ENCODE peak calls at places on chromosome 3, in seven cellular contexts. One of them, this sample, is unnamed.

GRCh38 chr3:17738921-17739320 is 3.5 kb downstream of the TBC1D5 start:
- DNase-seq in Peyer's patch: no peak
- DNase-seq in sigmoid colon: no peak
- DNase-seq in esophagus squamous epithelium: no peak
- DNase-seq in body of pancreas: no peak
- DNase-seq in thyroid gland: no peak
- DNase-seq in gastrocnemius medialis: no peak
- DNase-seq in this sample: no peak

GRCh38 chr3:40333416-40333815 is 23.9 kb downstream of the EIF1B start:
- DNase-seq in Peyer's patch: no peak
- DNase-seq in body of pancreas: peak; percentile 38
- DNase-seq in thyroid gland: no peak
- DNase-seq in esophagus squamous epithelium: no peak
- DNase-seq in sigmoid colon: no peak
- DNase-seq in gastrocnemius medialis: peak; percentile 20
- DNase-seq in this sample: no peak

GRCh38 chr3:112199622-112200316 is 66.7 kb upstream of the GCSAM start:
- DNase-seq in sigmoid colon: no peak
- DNase-seq in esophagus squamous epithelium: no peak
- DNase-seq in gastrocnemius medialis: no peak
- DNase-seq in Peyer's patch: no peak
- DNase-seq in body of pancreas: no peak
- DNase-seq in thyroid gland: no peak
- DNase-seq in this sample: no peak

GRCh38 chr3:159911011-159911663 is 77.5 kb upstream of the IL12A start:
- DNase-seq in thyroid gland: peak; percentile 25
- DNase-seq in gastrocnemius medialis: no peak
- DNase-seq in sigmoid colon: no peak
- DNase-seq in Peyer's patch: no peak
- DNase-seq in body of pancreas: no peak
- DNase-seq in esophagus squamous epithelium: no peak
- DNase-seq in this sample: no peak

GRCh38 chr3:170584585-170585007 is 1.3 kb downstream of the SLC7A14 start:
- DNase-seq in sigmoid colon: peak; percentile 62
- DNase-seq in Peyer's patch: peak; percentile 72
- DNase-seq in gastrocnemius medialis: no peak
- DNase-seq in esophagus squamous epithelium: no peak
- DNase-seq in thyroid gland: peak; percentile 81
- DNase-seq in body of pancreas: peak; percentile 64
- DNase-seq in this sample: peak; percentile 84

GRCh38 chr3:166663194-166663593 is 716.9 kb downstream of the ZBBX start:
- DNase-seq in Peyer's patch: no peak
- DNase-seq in gastrocnemius medialis: no peak
- DNase-seq in body of pancreas: no peak
- DNase-seq in esophagus squamous epithelium: no peak
- DNase-seq in thyroid gland: no peak
- DNase-seq in sigmoid colon: no peak
- DNase-seq in this sample: no peak

GRCh38 chr3:34367521-34367920 is 569.1 kb downstream of the PDCD6IP start:
- DNase-seq in thyroid gland: no peak
- DNase-seq in sigmoid colon: no peak
- DNase-seq in Peyer's patch: no peak
- DNase-seq in body of pancreas: no peak
- DNase-seq in gastrocnemius medialis: no peak
- DNase-seq in esophagus squamous epithelium: no peak
- DNase-seq in this sample: no peak

GRCh38 chr3:49412632-49413337 is 562 bp downstream of the TCTA start:
- DNase-seq in Peyer's patch: no peak
- DNase-seq in gastrocnemius medialis: no peak
- DNase-seq in thyroid gland: no peak
- DNase-seq in sigmoid colon: no peak
- DNase-seq in body of pancreas: no peak
- DNase-seq in esophagus squamous epithelium: no peak
- DNase-seq in this sample: no peak

GRCh38 chr3:190862209-190863118 is at the start of gene GMNC:
- DNase-seq in sigmoid colon: peak; percentile 89
- DNase-seq in body of pancreas: peak; percentile 90
- DNase-seq in Peyer's patch: peak; percentile 85
- DNase-seq in esophagus squamous epithelium: no peak
- DNase-seq in gastrocnemius medialis: peak; percentile 78
- DNase-seq in thyroid gland: peak; percentile 82
- DNase-seq in this sample: peak; percentile 91

GRCh38 chr3:16059700-16060357 is 114.7 kb upstream of the GALNT15 start:
- DNase-seq in gastrocnemius medialis: no peak
- DNase-seq in esophagus squamous epithelium: no peak
- DNase-seq in body of pancreas: no peak
- DNase-seq in thyroid gland: no peak
- DNase-seq in Peyer's patch: no peak
- DNase-seq in sigmoid colon: no peak
- DNase-seq in this sample: no peak

GRCh38 chr3:51988286-51989146 is 5.2 kb downstream of the ACY1 start:
- DNase-seq in gastrocnemius medialis: no peak
- DNase-seq in thyroid gland: no peak
- DNase-seq in sigmoid colon: no peak
- DNase-seq in Peyer's patch: no peak
- DNase-seq in esophagus squamous epithelium: no peak
- DNase-seq in body of pancreas: no peak
- DNase-seq in this sample: no peak
- TF ChIP-seq POLR2A in gastrocnemius medialis: no peak
- TF ChIP-seq POLR2A in thyroid gland: no peak
- TF ChIP-seq POLR2A in sigmoid colon: no peak
- TF ChIP-seq POLR2A in Peyer's patch: no peak
- TF ChIP-seq POLR2A in esophagus squamous epithelium: no peak
- TF ChIP-seq POLR2A in body of pancreas: no peak
- TF ChIP-seq POLR2A in this sample: no peak

GRCh38 chr3:188948658-188949400 is 222.9 kb upstream of the TPRG1 start:
- DNase-seq in gastrocnemius medialis: peak; percentile 29
- DNase-seq in Peyer's patch: no peak
- DNase-seq in sigmoid colon: peak; percentile 84
- DNase-seq in esophagus squamous epithelium: no peak
- DNase-seq in body of pancreas: peak; percentile 79
- DNase-seq in thyroid gland: peak; percentile 21
- DNase-seq in this sample: peak; percentile 74

GRCh38 chr3:188947401-188947982 is 224.3 kb upstream of the TPRG1 start:
- DNase-seq in Peyer's patch: peak; percentile 87
- DNase-seq in thyroid gland: peak; percentile 92
- DNase-seq in sigmoid colon: peak; percentile 95
- DNase-seq in gastrocnemius medialis: peak; percentile 86
- DNase-seq in body of pancreas: peak; percentile 91
- DNase-seq in esophagus squamous epithelium: no peak
- DNase-seq in this sample: peak; percentile 93

GRCh38 chr3:188946837-188947236 is 224.9 kb upstream of the TPRG1 start:
- DNase-seq in thyroid gland: no peak
- DNase-seq in gastrocnemius medialis: no peak
- DNase-seq in esophagus squamous epithelium: no peak
- DNase-seq in Peyer's patch: no peak
- DNase-seq in body of pancreas: no peak
- DNase-seq in sigmoid colon: no peak
- DNase-seq in this sample: no peak

GRCh38 chr3:188946351-188946750 is 225.4 kb upstream of the TPRG1 start:
- DNase-seq in gastrocnemius medialis: no peak
- DNase-seq in thyroid gland: no peak
- DNase-seq in esophagus squamous epithelium: no peak
- DNase-seq in sigmoid colon: no peak
- DNase-seq in body of pancreas: no peak
- DNase-seq in Peyer's patch: no peak
- DNase-seq in this sample: no peak

DNA sequence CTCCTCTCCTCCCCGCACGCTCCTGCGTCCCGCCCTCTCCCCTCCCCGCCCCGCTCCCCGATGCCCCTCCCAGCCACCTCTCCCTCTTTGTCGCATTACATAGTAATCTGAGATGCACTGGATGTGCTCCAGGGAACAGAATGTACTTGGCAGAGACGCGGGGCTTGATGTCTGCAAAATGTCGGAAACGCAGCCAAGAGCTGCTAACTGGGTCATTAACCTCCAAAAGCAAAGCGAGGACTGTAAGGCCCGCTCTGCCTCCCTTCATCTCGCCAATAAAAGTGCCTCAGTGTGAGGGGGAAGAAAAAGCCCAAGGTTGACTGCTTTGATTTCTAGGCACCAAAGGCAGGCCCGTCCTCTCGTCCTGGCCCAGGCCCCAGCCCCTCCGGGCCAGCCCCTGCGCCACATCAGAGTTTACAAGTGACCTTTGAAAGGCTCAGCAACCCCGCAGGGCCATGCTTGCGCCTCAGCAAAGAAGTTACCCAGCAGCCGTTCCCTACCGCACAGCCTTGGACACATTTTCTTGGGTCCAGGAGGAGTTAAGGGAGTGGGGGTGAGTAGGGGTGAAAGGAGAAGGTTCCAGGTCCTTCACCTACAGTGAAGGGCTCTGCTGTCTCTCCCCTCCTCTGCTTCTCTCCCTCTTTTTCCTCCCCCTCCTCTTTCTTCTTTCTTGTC is 223.7 kb upstream of the TPRG1 start:
- DNase-seq in thyroid gland: peak; percentile 98
- DNase-seq in sigmoid colon: peak; percentile 99
- DNase-seq in gastrocnemius medialis: peak; percentile 97
- DNase-seq in Peyer's patch: peak; percentile 93
- DNase-seq in esophagus squamous epithelium: peak; percentile 58
- DNase-seq in body of pancreas: peak; percentile 99
- DNase-seq in this sample: peak; percentile 98
- TF ChIP-seq POLR2A in thyroid gland: no peak
- TF ChIP-seq POLR2A in sigmoid colon: no peak
- TF ChIP-seq POLR2A in gastrocnemius medialis: peak; percentile 37
- TF ChIP-seq POLR2A in Peyer's patch: no peak
- TF ChIP-seq POLR2A in esophagus squamous epithelium: peak; percentile 22
- TF ChIP-seq POLR2A in body of pancreas: no peak
- TF ChIP-seq POLR2A in this sample: no peak

GRCh38 chr3:184314700-184315505 is 497 bp downstream of the EIF4G1 start:
- DNase-seq in gastrocnemius medialis: peak; percentile 81
- DNase-seq in esophagus squamous epithelium: peak; percentile 45
- DNase-seq in sigmoid colon: peak; percentile 94
- DNase-seq in thyroid gland: peak; percentile 87
- DNase-seq in Peyer's patch: peak; percentile 87
- DNase-seq in body of pancreas: peak; percentile 87
- DNase-seq in this sample: peak; percentile 81
- TF ChIP-seq POLR2A in gastrocnemius medialis: peak; percentile 85
- TF ChIP-seq POLR2A in esophagus squamous epithelium: peak; percentile 45
- TF ChIP-seq POLR2A in sigmoid colon: peak; percentile 27
- TF ChIP-seq POLR2A in thyroid gland: no peak
- TF ChIP-seq POLR2A in Peyer's patch: peak; percentile 30
- TF ChIP-seq POLR2A in body of pancreas: peak; percentile 51
- TF ChIP-seq POLR2A in this sample: no peak

GRCh38 chr3:136135039-136135802 is 60.9 kb downstream of the MSL2 start:
- DNase-seq in body of pancreas: no peak
- DNase-seq in esophagus squamous epithelium: no peak
- DNase-seq in sigmoid colon: no peak
- DNase-seq in thyroid gland: no peak
- DNase-seq in Peyer's patch: no peak
- DNase-seq in gastrocnemius medialis: no peak
- DNase-seq in this sample: no peak
- TF ChIP-seq POLR2A in body of pancreas: no peak
- TF ChIP-seq POLR2A in esophagus squamous epithelium: no peak
- TF ChIP-seq POLR2A in sigmoid colon: no peak
- TF ChIP-seq POLR2A in thyroid gland: no peak
- TF ChIP-seq POLR2A in Peyer's patch: no peak
- TF ChIP-seq POLR2A in gastrocnemius medialis: no peak
- TF ChIP-seq POLR2A in this sample: no peak

GRCh38 chr3:9810846-9811245 is 784 bp downstream of the TTLL3 start:
- DNase-seq in sigmoid colon: no peak
- DNase-seq in thyroid gland: no peak
- DNase-seq in Peyer's patch: no peak
- DNase-seq in body of pancreas: no peak
- DNase-seq in esophagus squamous epithelium: no peak
- DNase-seq in gastrocnemius medialis: no peak
- DNase-seq in this sample: no peak
- TF ChIP-seq POLR2A in sigmoid colon: no peak
- TF ChIP-seq POLR2A in thyroid gland: no peak
- TF ChIP-seq POLR2A in Peyer's patch: no peak
- TF ChIP-seq POLR2A in body of pancreas: no peak
- TF ChIP-seq POLR2A in esophagus squamous epithelium: no peak
- TF ChIP-seq POLR2A in gastrocnemius medialis: no peak
- TF ChIP-seq POLR2A in this sample: no peak

DNA sequence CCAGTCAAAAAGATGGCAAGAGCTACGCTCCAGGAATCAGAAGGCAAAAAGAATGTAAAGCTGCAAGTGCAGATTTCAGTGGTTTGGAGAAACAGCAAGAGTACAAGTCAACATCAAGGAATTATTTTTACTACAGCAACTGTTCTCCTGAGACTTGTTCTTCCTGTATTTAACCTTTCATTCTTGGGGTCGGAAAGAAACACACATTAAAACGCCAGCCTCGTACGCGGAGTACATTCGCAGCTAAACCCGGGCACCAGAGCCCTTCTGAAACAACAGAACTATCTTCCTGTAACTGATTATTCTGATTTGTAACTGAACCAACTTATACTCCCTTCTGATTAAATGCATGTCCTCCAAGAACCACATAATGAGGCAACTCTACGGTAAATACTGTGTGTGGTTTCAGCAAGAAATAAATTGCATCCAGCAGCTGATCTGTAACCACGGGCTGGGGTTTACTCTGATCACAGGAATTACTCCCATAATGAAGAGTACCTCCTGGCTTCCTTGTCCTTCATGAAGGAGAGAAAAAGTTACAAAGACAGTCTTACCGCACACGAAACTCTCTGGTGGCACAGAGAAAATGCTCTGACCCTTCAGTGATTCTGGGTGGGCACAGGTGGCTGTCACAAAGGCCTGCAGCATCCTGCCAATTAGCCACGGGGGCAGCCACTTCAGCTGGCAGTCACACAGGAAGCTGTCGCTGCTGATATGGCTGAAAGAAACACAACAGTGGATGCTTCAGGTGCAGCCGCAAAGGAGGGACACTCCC is 107.1 kb downstream of the LRIG1 start:
- DNase-seq in thyroid gland: no peak
- DNase-seq in esophagus squamous epithelium: no peak
- DNase-seq in sigmoid colon: peak; percentile 44
- DNase-seq in gastrocnemius medialis: no peak
- DNase-seq in Peyer's patch: peak; percentile 79
- DNase-seq in body of pancreas: no peak
- DNase-seq in this sample: no peak
- TF ChIP-seq POLR2A in thyroid gland: no peak
- TF ChIP-seq POLR2A in esophagus squamous epithelium: no peak
- TF ChIP-seq POLR2A in sigmoid colon: no peak
- TF ChIP-seq POLR2A in gastrocnemius medialis: no peak
- TF ChIP-seq POLR2A in Peyer's patch: no peak
- TF ChIP-seq POLR2A in body of pancreas: no peak
- TF ChIP-seq POLR2A in this sample: no peak

DNA sequence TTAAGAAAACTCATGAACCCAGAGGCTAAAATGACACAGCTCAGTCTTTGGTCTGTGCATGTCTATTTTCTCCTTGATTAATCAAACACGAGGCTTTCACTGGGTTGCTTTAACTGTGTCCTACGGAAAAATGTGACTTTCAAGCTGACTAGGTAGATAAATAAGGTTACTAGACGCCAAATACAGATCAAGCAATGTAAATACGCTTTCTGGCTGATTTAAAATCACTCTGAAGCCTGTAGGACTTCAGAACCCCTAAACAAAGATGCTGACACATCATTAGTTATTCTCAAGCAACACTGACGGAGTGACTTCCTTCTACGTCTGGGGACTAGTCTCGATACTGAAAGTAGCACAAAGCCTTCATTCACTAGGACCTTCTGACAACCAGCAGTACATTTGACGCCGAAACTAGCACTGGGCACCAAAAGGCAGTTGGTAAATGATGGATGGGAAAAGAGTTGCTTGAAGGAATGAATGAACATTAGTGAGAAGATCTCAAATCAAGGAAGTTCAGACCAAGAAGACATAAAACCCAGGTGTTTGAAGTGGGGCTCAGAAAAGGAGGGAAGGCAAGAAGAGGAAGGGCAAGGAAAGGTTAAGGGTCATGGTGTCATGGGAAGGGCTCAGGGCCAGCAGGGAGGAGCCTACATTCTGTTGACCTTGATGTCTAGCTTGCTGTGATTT is 67.1 kb upstream of the CDV3 start:
- DNase-seq in thyroid gland: no peak
- DNase-seq in sigmoid colon: no peak
- DNase-seq in gastrocnemius medialis: no peak
- DNase-seq in esophagus squamous epithelium: no peak
- DNase-seq in body of pancreas: peak; percentile 36
- DNase-seq in Peyer's patch: no peak
- DNase-seq in this sample: no peak
- TF ChIP-seq POLR2A in thyroid gland: no peak
- TF ChIP-seq POLR2A in sigmoid colon: no peak
- TF ChIP-seq POLR2A in gastrocnemius medialis: no peak
- TF ChIP-seq POLR2A in esophagus squamous epithelium: no peak
- TF ChIP-seq POLR2A in body of pancreas: no peak
- TF ChIP-seq POLR2A in Peyer's patch: no peak
- TF ChIP-seq POLR2A in this sample: no peak